ENCODE peak calls at places on chromosomes 3 and 15, in nine cellular contexts. J, K, L, P, F, B, X, N and U are unnamed samples.

GRCh38 chr3:123020709-123021108 is 6.9 kb downstream of the SEMA5B start:
- DNase-seq in J (no peak), K (no peak), L (no peak), P (no peak), F (no peak), B (no peak), X (no peak), N (no peak), U (no peak)

GRCh38 chr3:101333883-101334282 is 13.5 kb upstream of the IMPG2 start:
- DNase-seq in J (no peak), K (no peak), L (no peak), P (no peak), F (no peak), B (no peak), X (no peak), N (no peak), U (no peak)

GRCh38 chr3:183819831-183820230 is 5.5 kb downstream of the MAP6D1 start:
- DNase-seq in J (no peak), K (no peak), L (no peak), P (no peak), F (no peak), B (no peak), X (no peak), N (no peak), U (no peak)

GRCh38 chr3:79125313-79125984 is 642.3 kb downstream of the ROBO1 start:
- DNase-seq in J (no peak), K (no peak), L (no peak), P (no peak), F (no peak), B (no peak), X (no peak), N (no peak), U (no peak)

GRCh38 chr3:30692498-30693130 is 86.2 kb downstream of the TGFBR2 start:
- DNase-seq in J (no peak), K (no peak), L (no peak), P (no peak), F (no peak), B (no peak), X (no peak), N (no peak), U (no peak)

GRCh38 chr3:33278106-33278672 is 947 bp downstream of the FBXL2 start:
- DNase-seq in J (peak; percentile 19), K (peak; percentile 2), L (no peak), P (no peak), F (no peak), B (no peak), X (peak; percentile 18), N (no peak), U (no peak)

GRCh38 chr3:146537603-146538002 is 6.8 kb downstream of the PLSCR1 start:
- DNase-seq in J (no peak), K (no peak), L (no peak), P (no peak), F (no peak), B (no peak), X (no peak), N (no peak), U (no peak)

GRCh38 chr15:36579792-36580431 is 486 bp downstream of the CDIN1 start:
- DNase-seq in J (no peak), K (peak; percentile 31), L (no peak), P (no peak), F (no peak), B (no peak), X (no peak), N (no peak), U (peak; percentile 70)

GRCh38 chr3:71035314-71035713 is 548.2 kb downstream of the FOXP1 start:
- DNase-seq in J (peak; percentile 85), K (peak; percentile 65), L (no peak), P (no peak), F (no peak), B (no peak), X (no peak), N (no peak), U (no peak)

GRCh38 chr3:53533486-53533885 is 39.1 kb downstream of the CACNA1D start:
- DNase-seq in J (no peak), K (no peak), L (no peak), P (no peak), F (no peak), B (no peak), X (no peak), N (no peak), U (no peak)

GRCh38 chr3:126967386-126967785 is 15.5 kb upstream of the PLXNA1 start:
- DNase-seq in J (no peak), K (no peak), L (no peak), P (no peak), F (no peak), B (no peak), X (no peak), N (no peak), U (no peak)

GRCh38 chr3:73419993-73420392 is 204.7 kb downstream of the PDZRN3 start:
- DNase-seq in J (no peak), K (no peak), L (no peak), P (no peak), F (no peak), B (no peak), X (no peak), N (no peak), U (no peak)

GRCh38 chr15:57422113-57422754 is 45.9 kb downstream of the CGNL1 start:
- DNase-seq in J (no peak), K (no peak), L (no peak), P (peak; percentile 52), F (no peak), B (no peak), X (no peak), N (no peak), U (no peak)

GRCh38 chr3:51436998-51437639 is 46.0 kb downstream of the RBM15B start:
- DNase-seq in J (no peak), K (no peak), L (no peak), P (no peak), F (no peak), B (no peak), X (no peak), N (no peak), U (no peak)

GRCh38 chr15:64746921-64747320 is 28.5 kb downstream of the RBPMS2 start:
- DNase-seq in J (no peak), K (no peak), L (no peak), P (no peak), F (no peak), B (no peak), X (no peak), N (no peak), U (no peak)

GRCh38 chr15:93244691-93245615 is 155.9 kb upstream of the RGMA start:
- DNase-seq in J (no peak), K (no peak), L (no peak), P (no peak), F (no peak), B (no peak), X (no peak), N (no peak), U (no peak)

GRCh38 chr3:62131620-62132019 is 241.7 kb downstream of the FEZF2 start:
- DNase-seq in J (peak; percentile 16), K (no peak), L (no peak), P (no peak), F (no peak), B (no peak), X (no peak), N (no peak), U (no peak)

GRCh38 chr3:175861916-175862315 is 1002.8 kb downstream of the NAALADL2 start:
- DNase-seq in J (no peak), K (no peak), L (no peak), P (no peak), F (no peak), B (no peak), X (no peak), N (no peak), U (no peak)

GRCh38 chr15:39459538-39459937 is 121.3 kb upstream of the THBS1 start:
- DNase-seq in J (no peak), K (no peak), L (no peak), P (no peak), F (no peak), B (no peak), X (no peak), N (no peak), U (no peak)

GRCh38 chr3:61505197-61505596 is 56.2 kb upstream of the PTPRG start:
- DNase-seq in J (no peak), K (no peak), L (no peak), P (no peak), F (no peak), B (no peak), X (no peak), N (no peak), U (no peak)

GRCh38 chr3:8996681-8997121 is 33.4 kb upstream of the RAD18 start:
- DNase-seq in J (peak; percentile 16), K (no peak), L (no peak), P (peak; percentile 41), F (no peak), B (no peak), X (no peak), N (no peak), U (peak; percentile 85)

GRCh38 chr3:160649596-160649995 is 27.4 kb upstream of the ARL14 start:
- DNase-seq in J (peak; percentile 6), K (no peak), L (no peak), P (no peak), F (no peak), B (no peak), X (no peak), N (no peak), U (no peak)

GRCh38 chr3:10185804-10186762 is 21.4 kb downstream of the IRAK2 start:
- DNase-seq in J (peak; percentile 25), K (no peak), L (no peak), P (no peak), F (no peak), B (no peak), X (no peak), N (peak; percentile 33), U (no peak)

GRCh38 chr3:195143221-195143620 is 127.7 kb downstream of the XXYLT1 start:
- DNase-seq in J (no peak), K (no peak), L (no peak), P (no peak), F (no peak), B (no peak), X (no peak), N (no peak), U (no peak)

GRCh38 chr3:105145516-105145915 is 221.2 kb upstream of the ALCAM start:
- DNase-seq in J (no peak), K (no peak), L (no peak), P (no peak), F (no peak), B (no peak), X (no peak), N (no peak), U (no peak)

GRCh38 chr15:83559310-83559966 is 94.5 kb upstream of the ADAMTSL3 start:
- DNase-seq in J (peak; percentile 56), K (peak; percentile 42), L (peak; percentile 20), P (peak; percentile 41), F (peak; percentile 68), B (peak; percentile 31), X (peak; percentile 79), N (peak; percentile 45), U (peak; percentile 78)

GRCh38 chr3:160192310-160192709 is 32.9 kb upstream of the C3orf80 start:
- DNase-seq in J (no peak), K (no peak), L (no peak), P (no peak), F (no peak), B (no peak), X (no peak), N (no peak), U (no peak)

GRCh38 chr15:45199136-45199810 is 11.5 kb upstream of the SHF start:
- DNase-seq in J (peak; percentile 41), K (peak; percentile 25), L (no peak), P (peak; percentile 31), F (no peak), B (peak; percentile 38), X (no peak), N (peak; percentile 56), U (no peak)

GRCh38 chr3:126553284-126553811 is 5.4 kb downstream of the C3orf22 start:
- DNase-seq in J (no peak), K (no peak), L (no peak), P (no peak), F (peak; percentile 38), B (no peak), X (no peak), N (peak; percentile 8), U (no peak)

GRCh38 chr3:114709102-114709501 is 415.3 kb downstream of the TIGIT start:
- DNase-seq in J (peak; percentile 33), K (peak; percentile 4), L (no peak), P (no peak), F (no peak), B (no peak), X (no peak), N (no peak), U (no peak)

GRCh38 chr3:178381555-178381954 is 154.7 kb upstream of the KCNMB2 start:
- DNase-seq in J (peak; percentile 27), K (no peak), L (no peak), P (no peak), F (no peak), B (no peak), X (no peak), N (no peak), U (no peak)